ENCODE peak calls at places on chromosome 11, in six cellular contexts. M, J, L, A, Y and S are unnamed samples.

GRCh38 chr11:101049123-101049522 is 80.5 kb downstream of the PGR start:
- DNase-seq in A (no peak), L (no peak), J (no peak), M (no peak), Y (no peak), S (peak)

GRCh38 chr11:126436209-126436608 is 80.7 kb downstream of the ST3GAL4 start:
- DNase-seq in Y (no peak), L (no peak), M (no peak), A (no peak), J (no peak), S (no peak)

GRCh38 chr11:86015699-86016098 is 53.2 kb downstream of the PICALM start:
- DNase-seq in Y (no peak), J (no peak), M (no peak), A (no peak), L (no peak), S (no peak)

GRCh38 chr11:19988598-19988997 is 171.7 kb downstream of the DBX1 start:
- DNase-seq in Y (no peak), J (no peak), M (peak), A (no peak), L (peak), S (peak)

GRCh38 chr11:8807544-8808225 is 103.3 kb upstream of the AKIP1 start:
- DNase-seq in M (peak), A (no peak), J (no peak), L (no peak), Y (no peak), S (peak)

GRCh38 chr11:36601145-36601544 is 3.1 kb upstream of the RAG2 start:
- DNase-seq in Y (no peak), A (no peak), M (no peak), J (no peak), L (no peak), S (no peak)

GRCh38 chr11:64207247-64208085 is 945 bp downstream of the FERMT3 start:
- DNase-seq in L (no peak), A (peak), M (peak), Y (peak), J (no peak), S (no peak)

GRCh38 chr11:2928605-2929510 is at the start of gene PHLDA2:
- DNase-seq in A (peak), J (no peak), L (peak), Y (no peak), M (peak), S (peak)

GRCh38 chr11:44626645-44627044 is 61.2 kb downstream of the CD82 start:
- DNase-seq in A (no peak), J (no peak), L (no peak), Y (no peak), M (no peak), S (no peak)

GRCh38 chr11:116832350-116833290 is 2.9 kb downstream of the APOC3 start:
- DNase-seq in L (no peak), Y (no peak), A (no peak), M (no peak), J (no peak), S (no peak)

GRCh38 chr11:65278351-65278750 is 16.6 kb downstream of the POLA2 start:
- DNase-seq in Y (no peak), L (no peak), M (peak), J (no peak), A (no peak), S (no peak)

GRCh38 chr11:102495161-102496042 is 35.1 kb downstream of the MMP7 start:
- DNase-seq in J (peak), L (peak), Y (peak), A (peak), M (peak), S (peak)

GRCh38 chr11:59106363-59107336 is at the start of gene FAM111B:
- DNase-seq in J (peak), L (peak), A (peak), Y (peak), M (peak), S (peak)

GRCh38 chr11:64745219-64745522 is 1.2 kb upstream of the RASGRP2 start:
- DNase-seq in J (no peak), A (peak), Y (no peak), M (no peak), L (no peak), S (no peak)

GRCh38 chr11:112525844-112526590 is 265.4 kb upstream of the PLET1 start:
- DNase-seq in L (no peak), M (no peak), A (no peak), J (no peak), Y (no peak), S (no peak)

GRCh38 chr11:78921517-78921916 is 346.9 kb upstream of the NARS2 start:
- DNase-seq in Y (no peak), M (no peak), J (peak), A (no peak), L (no peak), S (no peak)

GRCh38 chr11:121630041-121630440 is 177.3 kb upstream of the SORL1-AS1 start:
- DNase-seq in J (no peak), A (no peak), L (no peak), Y (peak), M (peak), S (peak)

GRCh38 chr11:72380132-72380503 is 54.2 kb downstream of the CLPB start:
- DNase-seq in M (no peak), A (no peak), Y (no peak), J (no peak), L (no peak), S (no peak)

GRCh38 chr11:111510311-111510710 is 1.9 kb downstream of the BTG4 start:
- DNase-seq in A (no peak), M (peak), Y (no peak), L (no peak), J (no peak), S (no peak)

GRCh38 chr11:46677991-46678740 is 22.3 kb downstream of the ARHGAP1 start:
- DNase-seq in M (no peak), A (no peak), J (no peak), Y (no peak), L (no peak), S (no peak)

GRCh38 chr11:77278595-77279506 is 22.6 kb downstream of the GDPD4 start:
- DNase-seq in M (peak), J (no peak), Y (no peak), L (no peak), A (no peak), S (no peak)

GRCh38 chr11:42315846-42316245 is 856.4 kb upstream of the LRRC4C start:
- DNase-seq in L (no peak), A (no peak), Y (no peak), J (no peak), M (no peak), S (no peak)

GRCh38 chr11:128026596-128026995 is 560.8 kb downstream of the ETS1 start:
- DNase-seq in J (no peak), L (no peak), A (no peak), Y (peak), M (peak), S (peak)

GRCh38 chr11:128453444-128454336 is 133.7 kb downstream of the ETS1 start:
- DNase-seq in A (no peak), L (no peak), J (no peak), M (peak), Y (peak), S (peak)

GRCh38 chr11:60887531-60887930 is 18.9 kb downstream of the PRPF19 start:
- DNase-seq in J (no peak), L (peak), M (peak), Y (no peak), A (no peak), S (no peak)

GRCh38 chr11:63944987-63945386 is 6.2 kb downstream of the NAA40 start:
- DNase-seq in M (peak), J (no peak), L (no peak), A (no peak), Y (no peak), S (no peak)

GRCh38 chr11:111574373-111575230 is 27.6 kb upstream of the SIK2 start:
- DNase-seq in L (no peak), A (no peak), M (peak), Y (no peak), J (no peak), S (no peak)

GRCh38 chr11:118295834-118296454 is 8.6 kb upstream of the CD3E start:
- DNase-seq in J (no peak), L (peak), A (peak), Y (no peak), M (peak), S (no peak)

GRCh38 chr11:66950113-66950535 is 8.1 kb downstream of the PC start:
- DNase-seq in M (peak), L (peak), A (no peak), J (no peak), Y (no peak), S (no peak)

GRCh38 chr11:113448311-113448666 is 26.9 kb downstream of the DRD2 start:
- DNase-seq in L (no peak), J (no peak), Y (no peak), A (no peak), M (no peak), S (no peak)

GRCh38 chr11:110176366-110177056 is 83.3 kb downstream of the ZC3H12C start:
- DNase-seq in J (no peak), L (no peak), M (no peak), Y (no peak), A (no peak), S (no peak)

GRCh38 chr11:35214792-35215193 is 75.8 kb downstream of the CD44 start:
- DNase-seq in L (peak), Y (peak), M (peak), A (no peak), J (no peak), S (peak)

GRCh38 chr11:88188251-88189030 is 13.2 kb upstream of the RAB38 start:
- DNase-seq in Y (no peak), J (no peak), M (no peak), L (no peak), A (no peak), S (no peak)

GRCh38 chr11:28834877-28835276 is 726.7 kb downstream of the METTL15 start:
- DNase-seq in Y (peak), J (no peak), A (no peak), M (peak), L (no peak), S (peak)